ENCODE peak calls at places on chromosomes 6 and 20, in five cellular contexts. One of them, this sample, is unnamed.

GRCh38 chr20:57756213-57756612 is 46.4 kb upstream of the PMEPA1 start:
- DNase-seq in GM12878: no peak
- DNase-seq in endothelial cell of umbilical vein: no peak
- DNase-seq in K562: no peak
- DNase-seq in A549: no peak
- DNase-seq in this sample: no peak

GRCh38 chr6:23349521-23350147 is 776.4 kb upstream of the NRSN1 start:
- DNase-seq in A549: peak
- DNase-seq in endothelial cell of umbilical vein: peak
- DNase-seq in GM12878: no peak
- DNase-seq in K562: no peak
- DNase-seq in this sample: no peak

GRCh38 chr6:73746776-73747175 is 50.8 kb downstream of the CD109 start:
- DNase-seq in A549: no peak
- DNase-seq in K562: no peak
- DNase-seq in endothelial cell of umbilical vein: no peak
- DNase-seq in GM12878: no peak
- DNase-seq in this sample: no peak

GRCh38 chr6:3403244-3404154 is 53.4 kb downstream of the SLC22A23 start:
- DNase-seq in endothelial cell of umbilical vein: peak
- DNase-seq in GM12878: no peak
- DNase-seq in A549: peak
- DNase-seq in K562: no peak
- DNase-seq in this sample: no peak

GRCh38 chr6:73537677-73538076 is 16.8 kb upstream of the EEF1A1 start:
- DNase-seq in A549: no peak
- DNase-seq in GM12878: no peak
- DNase-seq in endothelial cell of umbilical vein: no peak
- DNase-seq in K562: no peak
- DNase-seq in this sample: no peak

GRCh38 chr6:148263961-148264360 is 78.7 kb upstream of the SASH1 start:
- DNase-seq in endothelial cell of umbilical vein: no peak
- DNase-seq in A549: no peak
- DNase-seq in GM12878: no peak
- DNase-seq in K562: no peak
- DNase-seq in this sample: no peak

GRCh38 chr6:128598561-128598960 is 78.2 kb upstream of the PTPRK start:
- DNase-seq in endothelial cell of umbilical vein: no peak
- DNase-seq in A549: no peak
- DNase-seq in GM12878: no peak
- DNase-seq in K562: no peak
- DNase-seq in this sample: no peak

GRCh38 chr6:45423111-45423900 is 45.6 kb upstream of the SUPT3H start:
- DNase-seq in A549: no peak
- DNase-seq in GM12878: no peak
- DNase-seq in K562: no peak
- DNase-seq in endothelial cell of umbilical vein: no peak
- DNase-seq in this sample: peak

GRCh38 chr6:14129572-14129971 is 12.0 kb downstream of the CD83 start:
- DNase-seq in A549: peak
- DNase-seq in GM12878: no peak
- DNase-seq in endothelial cell of umbilical vein: peak
- DNase-seq in K562: peak
- DNase-seq in this sample: peak

GRCh38 chr20:24981750-24982149 is 10.8 kb downstream of the APMAP start:
- DNase-seq in K562: no peak
- DNase-seq in GM12878: no peak
- DNase-seq in A549: no peak
- DNase-seq in endothelial cell of umbilical vein: no peak
- DNase-seq in this sample: no peak

GRCh38 chr6:25050356-25050755 is 114.6 kb upstream of the RIPOR2 start:
- DNase-seq in GM12878: no peak
- DNase-seq in K562: no peak
- DNase-seq in endothelial cell of umbilical vein: peak
- DNase-seq in A549: no peak
- DNase-seq in this sample: peak

GRCh38 chr20:63636752-63637633 is 10.1 kb upstream of the GMEB2 start:
- DNase-seq in GM12878: no peak
- DNase-seq in K562: peak
- DNase-seq in endothelial cell of umbilical vein: no peak
- DNase-seq in A549: no peak
- DNase-seq in this sample: no peak

GRCh38 chr6:56915832-56916231 is 39.1 kb upstream of the BEND6 start:
- DNase-seq in GM12878: no peak
- DNase-seq in A549: no peak
- DNase-seq in K562: no peak
- DNase-seq in endothelial cell of umbilical vein: no peak
- DNase-seq in this sample: no peak

GRCh38 chr6:5950448-5950847 is 56.3 kb downstream of the NRN1 start:
- DNase-seq in endothelial cell of umbilical vein: peak
- DNase-seq in K562: peak
- DNase-seq in GM12878: no peak
- DNase-seq in A549: no peak
- DNase-seq in this sample: peak

GRCh38 chr20:62455929-62456328 is 19.9 kb downstream of the GATA5 start:
- DNase-seq in A549: no peak
- DNase-seq in K562: no peak
- DNase-seq in GM12878: no peak
- DNase-seq in endothelial cell of umbilical vein: no peak
- DNase-seq in this sample: no peak

GRCh38 chr20:45545754-45546453 is 1.3 kb downstream of the EPPIN start:
- DNase-seq in A549: peak
- DNase-seq in K562: peak
- DNase-seq in endothelial cell of umbilical vein: no peak
- DNase-seq in GM12878: no peak
- DNase-seq in this sample: peak

GRCh38 chr6:7087066-7087465 is 20.7 kb upstream of the RREB1 start:
- DNase-seq in GM12878: no peak
- DNase-seq in A549: no peak
- DNase-seq in K562: no peak
- DNase-seq in endothelial cell of umbilical vein: peak
- DNase-seq in this sample: peak

GRCh38 chr6:22399693-22400092 is 102.9 kb upstream of the PRL start:
- DNase-seq in A549: no peak
- DNase-seq in endothelial cell of umbilical vein: peak
- DNase-seq in K562: no peak
- DNase-seq in GM12878: no peak
- DNase-seq in this sample: no peak

GRCh38 chr6:13307508-13307995 is 20.8 kb downstream of the TBC1D7 start:
- DNase-seq in A549: peak
- DNase-seq in endothelial cell of umbilical vein: peak
- DNase-seq in GM12878: no peak
- DNase-seq in K562: no peak
- DNase-seq in this sample: no peak

GRCh38 chr20:51220293-51220706 is 197.4 kb upstream of the KCNG1 start:
- DNase-seq in endothelial cell of umbilical vein: peak
- DNase-seq in GM12878: no peak
- DNase-seq in K562: peak
- DNase-seq in A549: peak
- DNase-seq in this sample: peak

GRCh38 chr6:26157150-26157837 is 70.1 kb downstream of the HFE start:
- DNase-seq in endothelial cell of umbilical vein: peak
- DNase-seq in GM12878: no peak
- DNase-seq in K562: peak
- DNase-seq in A549: peak
- DNase-seq in this sample: peak

GRCh38 chr20:41145821-41146620 is 8.7 kb downstream of the PLCG1 start:
- DNase-seq in K562: no peak
- DNase-seq in GM12878: no peak
- DNase-seq in A549: no peak
- DNase-seq in endothelial cell of umbilical vein: peak
- DNase-seq in this sample: no peak

DNA sequence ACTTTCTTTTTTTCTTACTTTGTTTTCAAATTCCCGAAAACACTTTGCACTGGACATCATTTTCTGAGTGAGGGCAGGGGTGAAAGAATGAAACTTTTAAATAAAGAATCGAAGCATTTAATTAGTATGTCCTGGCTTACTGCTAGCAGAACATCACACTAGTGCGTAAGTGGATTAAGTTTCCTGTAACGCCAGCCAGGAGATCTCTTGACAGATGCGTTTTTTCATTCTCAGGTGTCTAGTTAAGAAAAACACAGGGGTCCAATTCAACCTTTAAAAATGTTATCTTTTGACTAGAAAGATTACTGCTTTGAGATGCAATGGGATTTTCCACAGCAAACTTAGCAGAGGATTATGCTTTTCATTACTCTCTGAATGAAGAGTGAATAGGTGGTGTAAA is 858.8 kb upstream of the EPHA7 start:
- DNase-seq in A549: no peak
- DNase-seq in GM12878: no peak
- DNase-seq in K562: no peak
- DNase-seq in endothelial cell of umbilical vein: no peak
- DNase-seq in this sample: no peak
- TF ChIP-seq MYC in A549: no peak
- TF ChIP-seq MYC in GM12878: no peak
- TF ChIP-seq MYC in K562: no peak
- TF ChIP-seq MYC in endothelial cell of umbilical vein: no peak
- TF ChIP-seq MYC in this sample: no peak

GRCh38 chr20:59005523-59006166 is 1.4 kb downstream of the CTSZ start:
- DNase-seq in GM12878: no peak
- DNase-seq in endothelial cell of umbilical vein: no peak
- DNase-seq in A549: no peak
- DNase-seq in K562: no peak
- DNase-seq in this sample: no peak

GRCh38 chr20:59008715-59009336 is 1.8 kb upstream of the CTSZ start:
- DNase-seq in K562: no peak
- DNase-seq in A549: no peak
- DNase-seq in GM12878: no peak
- DNase-seq in endothelial cell of umbilical vein: no peak
- DNase-seq in this sample: no peak

GRCh38 chr20:59006167-59006863 is 739 bp downstream of the CTSZ start:
- DNase-seq in endothelial cell of umbilical vein: peak
- DNase-seq in K562: no peak
- DNase-seq in GM12878: no peak
- DNase-seq in A549: no peak
- DNase-seq in this sample: no peak

GRCh38 chr20:59007758-59008511 is 881 bp upstream of the CTSZ start:
- DNase-seq in K562: peak
- DNase-seq in GM12878: peak
- DNase-seq in A549: no peak
- DNase-seq in endothelial cell of umbilical vein: no peak
- DNase-seq in this sample: peak

DNA sequence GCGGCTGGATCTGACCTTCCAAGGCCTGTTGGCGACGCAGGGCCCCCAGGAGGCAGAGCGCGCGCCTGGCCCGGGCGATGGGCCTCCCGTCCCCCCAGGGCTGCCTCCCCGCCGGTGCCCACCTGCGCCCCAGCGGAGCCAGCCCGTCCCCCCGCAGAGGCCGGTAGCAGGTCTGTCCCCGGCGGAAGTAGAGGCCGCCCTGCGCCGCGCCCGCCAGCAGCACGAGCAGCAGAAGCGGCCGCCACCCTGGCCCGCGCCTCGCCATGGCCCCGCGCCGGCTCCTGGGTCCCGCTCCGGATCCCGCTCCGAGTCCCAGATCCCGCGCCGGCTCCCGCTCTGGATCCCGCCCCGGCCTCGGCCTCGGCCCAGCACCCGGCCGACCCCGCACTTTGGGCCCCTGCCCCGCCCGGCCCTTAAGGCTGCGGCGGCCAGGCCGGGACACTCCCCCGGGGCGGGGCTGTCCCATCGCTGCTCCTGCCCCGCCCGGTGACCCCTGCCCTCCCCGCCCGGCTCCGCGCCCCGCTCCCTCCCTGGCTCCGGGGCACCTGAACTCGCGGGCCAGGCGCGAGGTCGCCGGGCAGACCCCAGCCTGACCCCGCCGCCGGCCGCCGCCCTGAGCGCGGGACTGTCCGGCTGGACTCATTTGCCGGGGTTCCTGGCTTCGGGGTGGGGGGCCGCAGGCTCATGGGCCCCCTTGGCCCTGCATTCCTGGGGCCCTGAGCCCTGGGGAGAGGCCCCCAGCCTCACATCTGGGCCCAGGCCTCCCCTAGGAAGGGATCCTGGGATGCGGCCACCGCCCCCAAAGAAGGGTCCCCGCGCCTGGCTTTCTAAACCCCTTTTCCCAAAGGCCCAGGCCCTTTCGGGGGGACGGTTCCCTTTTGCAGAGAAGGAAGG is at the start of gene CTSZ:
- DNase-seq in GM12878: no peak
- DNase-seq in endothelial cell of umbilical vein: peak
- DNase-seq in K562: peak
- DNase-seq in A549: peak
- DNase-seq in this sample: peak
- TF ChIP-seq MAX in GM12878: no peak
- TF ChIP-seq MAX in endothelial cell of umbilical vein: no peak
- TF ChIP-seq MAX in K562: no peak
- TF ChIP-seq MAX in A549: no peak
- TF ChIP-seq MAX in this sample: peak

DNA sequence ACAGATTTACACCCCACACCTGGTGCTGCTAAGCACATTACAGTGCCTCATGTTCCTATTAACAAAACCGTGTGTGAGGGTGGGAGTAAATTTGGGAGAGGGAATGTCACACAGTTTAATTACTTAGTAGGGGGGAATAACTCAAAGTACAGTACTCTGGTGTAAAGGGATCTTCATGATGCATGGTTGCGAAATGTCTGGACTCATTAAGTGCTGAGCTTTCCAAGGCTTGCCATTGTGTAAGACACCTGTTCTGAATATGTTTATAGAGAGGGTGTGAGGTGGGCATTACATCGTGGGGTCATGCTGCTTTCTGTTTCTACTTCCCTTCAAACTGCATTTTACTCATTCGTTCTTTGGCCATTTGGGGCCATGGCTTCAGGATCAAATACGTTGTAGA is 181.2 kb downstream of the ADGRG6 start:
- DNase-seq in GM12878: no peak
- DNase-seq in endothelial cell of umbilical vein: no peak
- DNase-seq in A549: no peak
- DNase-seq in K562: no peak
- DNase-seq in this sample: peak
- TF ChIP-seq MYC in GM12878: no peak
- TF ChIP-seq MYC in endothelial cell of umbilical vein: no peak
- TF ChIP-seq MYC in A549: no peak
- TF ChIP-seq MYC in K562: no peak
- TF ChIP-seq MYC in this sample: no peak

DNA sequence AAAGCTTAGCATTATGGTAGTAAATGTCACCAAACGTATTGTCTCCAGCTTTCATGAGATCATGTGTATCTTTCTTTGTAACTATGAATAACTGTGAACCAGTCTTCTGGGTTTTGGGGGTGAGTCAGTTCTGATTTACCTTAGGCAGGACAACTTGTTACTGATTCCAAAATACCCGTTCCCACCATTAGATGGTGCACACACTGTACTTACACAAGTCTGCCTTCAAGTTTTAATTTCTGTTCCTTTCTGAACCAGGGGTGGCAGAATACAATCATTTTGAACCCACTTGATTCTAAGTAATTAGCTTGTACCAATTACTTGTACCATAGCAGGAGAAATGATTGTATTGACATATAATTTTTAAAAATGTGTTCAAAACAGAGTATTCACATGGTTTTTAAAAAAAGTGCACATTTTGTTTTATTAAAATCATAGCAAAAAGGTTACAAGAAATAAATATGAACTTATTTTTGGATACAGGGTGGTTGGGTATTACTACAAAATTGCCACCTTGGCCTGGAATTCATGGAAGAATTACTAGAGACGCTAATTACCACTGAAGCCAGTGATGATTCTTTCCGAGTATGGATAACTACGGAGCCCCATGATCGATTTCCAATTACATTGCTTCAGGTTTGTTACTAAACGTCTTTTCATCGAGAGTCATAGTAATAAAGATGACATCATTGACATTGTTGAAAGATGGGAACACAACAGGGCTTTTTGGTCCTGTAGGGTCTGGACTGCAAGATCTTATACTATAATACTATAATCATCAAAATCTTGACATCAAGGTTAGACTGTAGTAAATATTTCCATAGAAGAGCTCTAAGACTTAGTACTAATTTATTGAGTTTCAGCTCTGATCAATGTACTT is 75.2 kb upstream of the GLP1R start:
- DNase-seq in A549: peak
- DNase-seq in endothelial cell of umbilical vein: peak
- DNase-seq in K562: peak
- DNase-seq in GM12878: peak
- DNase-seq in this sample: peak
- TF ChIP-seq MAX in A549: no peak
- TF ChIP-seq MAX in endothelial cell of umbilical vein: no peak
- TF ChIP-seq MAX in K562: no peak
- TF ChIP-seq MAX in GM12878: no peak
- TF ChIP-seq MAX in this sample: no peak

This sample was measured in NB4.